ENCODE peak calls at places on chromosomes 6 and 20, in eight cellular contexts. A is Calu3; F is coronary artery; R is endothelial cell; T is T-helper 9 cell; K is effector CD8-positive, alpha-beta T cell; L is fibroblast of villous mesenchyme; C is sciatic nerve. O is an unnamed sample.

GRCh38 chr6:17336425-17336824 is 55.3 kb downstream of the RBM24 start:
- DNase-seq in T (no peak), C (no peak), F (no peak), K (no peak), A (no peak), R (no peak), L (peak; percentile 92), O (no peak)

GRCh38 chr6:116812051-116812650 is 16.7 kb downstream of the GPRC6A start:
- DNase-seq in T (no peak), K (no peak), C (no peak), F (no peak), L (no peak), A (no peak), R (no peak), O (no peak)

GRCh38 chr6:40778918-40779317 is 191.8 kb upstream of the LRFN2 start:
- DNase-seq in A (no peak), L (no peak), R (no peak), T (no peak), F (no peak), K (no peak), C (no peak), O (no peak)

GRCh38 chr20:51528263-51529026 is 14.1 kb downstream of the NFATC2 start:
- DNase-seq in L (no peak), F (no peak), R (no peak), K (no peak), T (no peak), C (no peak), A (no peak), O (no peak)

GRCh38 chr6:85865665-85866372 is 223.1 kb upstream of the SYNCRIP start:
- DNase-seq in L (peak; percentile 65), F (no peak), A (peak; percentile 58), C (no peak), R (no peak), K (no peak), T (no peak), O (no peak)

GRCh38 chr20:44646023-44646640 is 5.4 kb downstream of the ADA start:
- DNase-seq in K (no peak), C (no peak), R (no peak), A (no peak), T (no peak), L (no peak), F (no peak), O (no peak)

GRCh38 chr20:17374086-17374485 is 147.2 kb downstream of the PCSK2 start:
- DNase-seq in C (no peak), R (no peak), A (no peak), K (no peak), F (no peak), L (no peak), T (no peak), O (no peak)

GRCh38 chr20:51797357-51798025 is 4.8 kb downstream of the SALL4 start:
- DNase-seq in C (no peak), R (no peak), K (no peak), T (no peak), A (no peak), F (no peak), L (peak; percentile 47), O (no peak)

GRCh38 chr20:20666359-20666758 is 46.1 kb downstream of the RALGAPA2 start:
- DNase-seq in C (no peak), K (no peak), L (no peak), F (no peak), T (no peak), A (no peak), R (no peak), O (no peak)

GRCh38 chr6:68575765-68576439 is 59.2 kb upstream of the ADGRB3 start:
- DNase-seq in L (no peak), F (no peak), A (no peak), K (no peak), R (peak; percentile 6), C (no peak), T (no peak), O (peak; percentile 39)

GRCh38 chr6:111872521-111873177 is 603 bp downstream of the FYN start:
- DNase-seq in R (no peak), K (peak; percentile 55), C (peak; percentile 72), F (no peak), T (peak; percentile 62), L (peak; percentile 42), A (peak; percentile 29), O (peak; percentile 87)

GRCh38 chr20:50052550-50052949 is 60.4 kb downstream of the UBE2V1 start:
- DNase-seq in F (no peak), A (no peak), L (no peak), C (no peak), T (no peak), R (no peak), K (no peak), O (no peak)

GRCh38 chr6:98831057-98832031 is 3.0 kb upstream of the POU3F2 start:
- DNase-seq in R (peak; percentile 23), T (no peak), F (no peak), L (no peak), C (no peak), K (no peak), A (no peak), O (peak; percentile 40)

GRCh38 chr6:79602859-79603258 is 28.3 kb upstream of the SH3BGRL2 start:
- DNase-seq in L (no peak), K (no peak), F (no peak), A (no peak), C (no peak), R (no peak), T (no peak), O (no peak)

GRCh38 chr6:111200823-111201134 is 113.5 kb downstream of the SLC16A10 start:
- DNase-seq in T (no peak), R (no peak), L (no peak), C (no peak), A (no peak), K (no peak), F (no peak), O (no peak)

GRCh38 chr20:11231742-11232141 is 557.9 kb upstream of the JAG1 start:
- DNase-seq in C (no peak), R (no peak), F (no peak), L (no peak), T (no peak), K (no peak), A (no peak), O (no peak)

GRCh38 chr6:45301348-45302142 is 26.6 kb upstream of the RUNX2 start:
- DNase-seq in K (no peak), A (no peak), L (no peak), T (no peak), R (no peak), F (no peak), C (no peak), O (no peak)

GRCh38 chr6:70586114-70586513 is 19.4 kb downstream of the SDHAF4 start:
- DNase-seq in F (no peak), A (no peak), L (no peak), C (no peak), T (no peak), K (no peak), R (no peak), O (no peak)

GRCh38 chr6:124524821-124525220 is 437.4 kb upstream of the RNF217 start:
- DNase-seq in K (no peak), A (no peak), R (no peak), F (no peak), C (no peak), T (no peak), L (no peak), O (no peak)

GRCh38 chr6:112665815-112666214 is 318.7 kb downstream of the RFPL4B start:
- DNase-seq in A (no peak), F (no peak), C (no peak), R (no peak), K (no peak), L (no peak), T (no peak), O (no peak)

GRCh38 chr20:58117944-58118343 is 110.5 kb downstream of the ANKRD60 start:
- DNase-seq in L (no peak), T (no peak), F (no peak), C (no peak), R (no peak), K (no peak), A (no peak), O (no peak)

GRCh38 chr20:3115190-3116107 is 30.9 kb upstream of the AVP start:
- DNase-seq in R (peak; percentile 46), C (no peak), T (no peak), F (no peak), L (peak; percentile 59), A (peak; percentile 24), K (peak; percentile 6), O (peak; percentile 52)

GRCh38 chr6:36581716-36582115 is 12.4 kb upstream of the SRSF3 start:
- DNase-seq in F (no peak), T (no peak), L (no peak), R (no peak), K (no peak), C (no peak), A (no peak), O (no peak)

GRCh38 chr20:3766832-3767433 is 620 bp downstream of the ADISSP start:
- DNase-seq in T (no peak), K (no peak), C (no peak), F (no peak), L (no peak), R (no peak), A (no peak), O (no peak)

GRCh38 chr6:51147756-51148155 is 329.1 kb downstream of the TFAP2B start:
- DNase-seq in F (no peak), A (no peak), R (no peak), K (no peak), C (no peak), T (no peak), L (no peak), O (no peak)

GRCh38 chr6:101444717-101445116 is 51.2 kb downstream of the GRIK2 start:
- DNase-seq in T (no peak), L (no peak), R (no peak), C (no peak), K (no peak), F (no peak), A (no peak), O (no peak)

GRCh38 chr6:28982476-28983266 is 22.4 kb downstream of the ZNF311 start:
- DNase-seq in F (no peak), L (peak; percentile 69), K (no peak), C (no peak), A (peak; percentile 52), T (no peak), R (peak; percentile 21), O (no peak)

GRCh38 chr20:1891263-1892121 is 3.7 kb upstream of the SIRPA start:
- DNase-seq in K (no peak), L (no peak), R (no peak), T (no peak), F (no peak), C (no peak), A (no peak), O (no peak)

GRCh38 chr6:108948252-108948651 is 100.0 kb downstream of the ARMC2 start:
- DNase-seq in T (no peak), F (no peak), K (no peak), A (no peak), R (no peak), L (no peak), C (peak; percentile 71), O (no peak)